ENCODE peak calls at places on chromosomes 6 and 20, in six cellular contexts. M, I, L, H, B and O are unnamed samples.

GRCh38 chr6:138527376-138528092 is 28.2 kb upstream of the NHSL1 start:
- DNase-seq in L (no peak), M (peak; percentile 46), I (no peak), H (no peak), B (no peak), O (no peak)

GRCh38 chr20:19381947-19382346 is 169.5 kb downstream of the SLC24A3 start:
- DNase-seq in I (no peak), H (no peak), L (no peak), B (no peak), M (peak; percentile 1), O (no peak)

GRCh38 chr6:167113047-167113446 is 9.8 kb upstream of the CCR6 start:
- DNase-seq in B (no peak), I (no peak), H (no peak), L (no peak), M (no peak), O (no peak)

GRCh38 chr6:53986165-53986720 is 125.0 kb upstream of the MLIP start:
- DNase-seq in M (peak; percentile 83), I (peak; percentile 71), H (peak; percentile 6), L (no peak), B (peak; percentile 91), O (peak; percentile 62)

GRCh38 chr6:79733388-79733787 is 102.3 kb downstream of the SH3BGRL2 start:
- DNase-seq in L (no peak), B (peak; percentile 45), M (no peak), I (no peak), H (no peak), O (no peak)

GRCh38 chr6:3135668-3136297 is 17.3 kb downstream of the BPHL start:
- DNase-seq in B (no peak), I (no peak), H (no peak), M (no peak), L (no peak), O (no peak)

GRCh38 chr6:168303982-168304751 is 15.4 kb downstream of the DACT2 start:
- DNase-seq in H (no peak), M (no peak), L (no peak), I (no peak), B (no peak), O (no peak)

GRCh38 chr20:33026779-33027759 is 4.4 kb upstream of the BPIFB6 start:
- DNase-seq in L (no peak), B (no peak), H (no peak), I (no peak), M (no peak), O (no peak)

GRCh38 chr6:8219352-8219943 is 117.1 kb upstream of the EEF1E1 start:
- DNase-seq in H (no peak), I (peak; percentile 68), L (peak; percentile 6), M (peak; percentile 67), B (peak; percentile 82), O (peak; percentile 56)

GRCh38 chr6:145427232-145427631 is 308.1 kb downstream of the EPM2A start:
- DNase-seq in I (no peak), H (no peak), L (no peak), B (no peak), M (no peak), O (no peak)

GRCh38 chr6:118565317-118565960 is 17.3 kb downstream of the PLN start:
- DNase-seq in L (peak; percentile 5), I (peak; percentile 41), M (no peak), H (no peak), B (peak; percentile 53), O (no peak)

GRCh38 chr20:1334761-1335160 is 5.8 kb upstream of the SDCBP2 start:
- DNase-seq in I (no peak), M (peak; percentile 38), H (no peak), L (peak; percentile 12), B (no peak), O (no peak)

GRCh38 chr6:36787210-36787609 is 52.0 kb downstream of the CPNE5 start:
- DNase-seq in M (no peak), B (no peak), L (no peak), H (no peak), I (no peak), O (no peak)